ENCODE peak calls at places on chromosomes 13 and 19, in nine cellular contexts. Q is A549, B is PC-3, F is fibroblast of lung, O is GM23338, J is A673, Y is cardiac muscle cell, A is fibroblast of the aortic adventitia, V is colonic mucosa. D is an unnamed sample.
A peak's percentile ranks its signal among the peaks of the same experiment; 100 is the strongest.

GRCh38 chr19:39240421-39240820 is 4.4 kb downstream of the IFNL3 start:
- DNase-seq in A (no peak), V (no peak), Q (no peak), F (no peak), J (no peak), B (no peak), Y (no peak), O (no peak), D (no peak)

GRCh38 chr13:110152351-110152750 is 154.6 kb downstream of the COL4A1 start:
- DNase-seq in O (no peak), A (no peak), B (no peak), J (no peak), Y (no peak), V (no peak), F (no peak), Q (no peak), D (no peak)

GRCh38 chr13:40453666-40454030 is 212.8 kb downstream of the FOXO1 start:
- DNase-seq in J (no peak), Y (no peak), A (no peak), B (peak; percentile 79), V (no peak), Q (no peak), F (no peak), O (no peak), D (no peak)

GRCh38 chr19:34224996-34225658 is 29.2 kb upstream of the GARRE1 start:
- DNase-seq in J (no peak), Y (peak; percentile 45), Q (no peak), B (peak; percentile 58), F (peak; percentile 67), A (no peak), O (peak; percentile 70), V (no peak), D (no peak)

GRCh38 chr13:73610799-73611592 is 523.2 kb downstream of the KLF12 start:
- DNase-seq in Y (no peak), Q (no peak), F (no peak), A (no peak), V (no peak), O (no peak), B (peak; percentile 57), J (no peak), D (no peak)

GRCh38 chr19:51441410-51442390 is 16.6 kb downstream of the SIGLEC8 start:
- DNase-seq in J (no peak), Q (peak; percentile 14), V (peak; percentile 44), Y (no peak), F (no peak), O (no peak), B (peak; percentile 69), A (no peak), D (no peak)

GRCh38 chr13:108031859-108032258 is 183.5 kb downstream of the LIG4 start:
- DNase-seq in V (no peak), F (no peak), Y (no peak), O (peak; percentile 53), B (no peak), J (no peak), Q (no peak), A (no peak), D (no peak)

GRCh38 chr19:800360-801029 is 3.2 kb downstream of the PTBP1 start:
- DNase-seq in F (peak; percentile 56), V (peak; percentile 65), O (no peak), Q (no peak), Y (peak; percentile 63), B (peak; percentile 61), J (no peak), A (peak; percentile 61), D (no peak)

GRCh38 chr19:31023038-31023437 is 326.2 kb downstream of the TSHZ3 start:
- DNase-seq in F (no peak), J (no peak), Y (no peak), Q (no peak), A (no peak), O (no peak), V (no peak), B (no peak), D (no peak)

GRCh38 chr19:37975071-37975470 is 68.1 kb downstream of the SIPA1L3 start:
- DNase-seq in Q (no peak), F (no peak), O (no peak), J (no peak), B (no peak), A (no peak), V (no peak), Y (no peak), D (no peak)

GRCh38 chr13:39297023-39297422 is 258.8 kb downstream of the NHLRC3 start:
- DNase-seq in J (no peak), O (no peak), F (no peak), Y (no peak), Q (no peak), A (no peak), B (no peak), V (no peak), D (no peak)

GRCh38 chr13:99572131-99572530 is 70.9 kb downstream of the TM9SF2 start:
- DNase-seq in J (no peak), V (no peak), F (peak; percentile 35), Y (peak; percentile 31), A (no peak), Q (no peak), B (no peak), O (no peak), D (no peak)

GRCh38 chr13:75798353-75799245 is 162.5 kb downstream of the LMO7 start:
- DNase-seq in Q (peak; percentile 24), B (peak; percentile 85), A (peak; percentile 62), Y (peak; percentile 35), O (no peak), J (no peak), F (peak; percentile 73), V (peak; percentile 38), D (no peak)

GRCh38 chr13:106701810-106702341 is 133.9 kb upstream of the ARGLU1 start:
- DNase-seq in A (no peak), J (no peak), F (no peak), V (no peak), Y (no peak), O (no peak), Q (no peak), B (no peak), D (no peak)

GRCh38 chr19:2084993-2085720 is 11.0 kb downstream of the MOB3A start:
- DNase-seq in Q (no peak), A (no peak), F (peak; percentile 46), B (peak; percentile 59), V (peak; percentile 73), O (no peak), Y (peak; percentile 60), J (peak; percentile 55), D (no peak)

GRCh38 chr13:49214917-49215376 is 5.2 kb upstream of the MLNR start:
- DNase-seq in O (peak; percentile 72), J (peak; percentile 75), Q (peak; percentile 31), Y (peak; percentile 44), V (peak; percentile 67), F (peak; percentile 6), B (peak; percentile 11), A (no peak), D (no peak)
- TF ChIP-seq CTCF in O (peak; percentile 45), J (peak; percentile 42), Q (no peak), Y (peak; percentile 17), V (no peak), F (no peak), B (no peak), A (no peak), D (no peak)

DNA sequence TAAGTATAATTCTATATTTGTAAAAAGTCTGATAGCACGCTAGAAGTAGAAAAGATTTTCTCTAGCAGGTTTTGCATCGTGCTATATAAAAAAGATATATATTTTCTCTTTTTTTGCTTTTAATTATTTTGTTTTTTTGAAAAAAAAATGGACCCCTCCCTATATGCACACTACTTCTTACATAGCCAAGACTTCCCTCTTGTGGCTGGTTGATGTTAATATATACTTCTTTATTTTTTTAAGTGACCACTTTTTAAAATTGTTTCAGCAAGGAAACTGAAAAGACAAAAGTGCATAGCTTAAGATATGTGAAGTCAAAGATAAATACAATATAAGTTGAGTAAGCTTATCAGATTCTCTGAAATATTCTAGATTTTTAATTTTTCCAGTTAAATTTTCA is 1202.8 kb downstream of the DIAPH3 start:
- DNase-seq in V (no peak), Q (peak; percentile 5), Y (peak; percentile 17), B (peak; percentile 7), O (peak; percentile 45), F (peak; percentile 41), A (peak; percentile 0), J (peak; percentile 30), D (no peak)
- TF ChIP-seq CTCF in V (no peak), Q (no peak), Y (no peak), B (peak; percentile 36), O (no peak), F (peak; percentile 29), A (no peak), J (peak; percentile 55), D (peak; percentile 60)

GRCh38 chr19:35882074-35882832 is 13.9 kb downstream of the APLP1 start:
- DNase-seq in V (peak; percentile 62), Y (peak; percentile 84), F (peak; percentile 65), Q (peak; percentile 87), A (peak; percentile 89), J (peak; percentile 82), B (peak; percentile 71), O (peak; percentile 68), D (no peak)
- TF ChIP-seq CTCF in V (peak; percentile 41), Y (peak; percentile 53), F (peak; percentile 53), Q (peak; percentile 98), A (peak; percentile 54), J (peak; percentile 57), B (peak; percentile 46), O (peak; percentile 73), D (peak; percentile 65)

GRCh38 chr19:41735071-41735623 is 20.2 kb upstream of the CEACAM6 start:
- DNase-seq in F (no peak), Q (no peak), V (no peak), A (no peak), J (no peak), B (peak; percentile 81), Y (no peak), O (no peak), D (no peak)
- TF ChIP-seq CTCF in F (no peak), Q (no peak), V (no peak), A (no peak), J (no peak), B (no peak), Y (no peak), O (no peak), D (no peak)

DNA sequence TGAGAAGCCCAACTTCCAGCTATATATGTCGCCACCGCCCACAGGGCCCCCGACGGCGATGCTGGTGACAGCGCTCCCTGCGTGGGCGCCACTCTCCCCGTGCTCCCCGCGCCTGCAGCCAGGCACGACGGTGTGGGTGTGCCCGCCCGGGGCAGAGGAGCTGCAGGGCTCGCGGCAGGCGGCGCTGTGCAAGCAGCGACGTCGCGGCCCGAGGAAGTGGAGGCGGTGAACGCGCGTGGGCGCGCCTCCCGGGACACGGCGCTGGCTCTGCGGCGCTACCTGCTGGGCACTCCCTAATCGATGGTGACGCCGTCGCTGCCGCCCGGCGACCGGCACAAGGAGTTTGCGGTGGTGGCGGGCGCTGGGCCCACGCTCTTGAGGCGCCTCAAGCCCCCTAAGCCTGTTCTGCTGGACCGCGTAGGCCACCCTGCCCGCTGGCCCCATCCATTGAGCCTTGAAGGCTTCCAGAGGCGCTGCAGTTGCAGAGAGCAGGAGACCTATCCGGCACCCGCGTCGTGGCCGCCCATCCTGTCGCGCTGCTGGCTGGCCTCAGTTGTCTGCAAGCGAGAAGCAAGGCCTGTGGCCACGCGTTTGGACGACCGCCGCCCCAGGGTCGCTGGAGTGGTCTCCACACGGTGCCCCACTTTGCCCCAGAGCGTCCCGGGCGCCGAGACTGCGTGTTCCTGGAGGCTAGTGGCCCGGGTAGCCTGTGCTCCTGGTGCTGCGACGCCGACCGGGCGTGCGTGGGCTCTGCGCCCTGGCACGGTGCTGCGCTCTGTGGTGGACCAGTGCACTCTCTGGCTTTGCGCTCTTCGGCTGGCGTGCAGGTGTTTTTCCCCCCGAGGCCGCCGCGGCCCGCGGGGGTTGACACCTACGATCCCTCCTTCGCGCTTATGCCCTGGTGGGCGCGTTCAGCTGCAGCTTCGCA is 23.1 kb downstream of the LRFN3 start:
- DNase-seq in V (no peak), O (peak; percentile 57), Q (no peak), B (no peak), J (peak; percentile 60), F (no peak), Y (no peak), A (no peak), D (no peak)
- TF ChIP-seq CTCF in V (no peak), O (peak; percentile 53), Q (peak; percentile 43), B (no peak), J (peak; percentile 54), F (peak; percentile 7), Y (peak; percentile 36), A (no peak), D (peak; percentile 14)